ENCODE peak calls at places on chromosomes 12 and 14, in seven cellular contexts. F is heart right ventricle; H is activated effector memory CD4-positive, alpha-beta T cell treated with Interleukin-2 at 50 U/mL for 16 hours; V is central memory CD4-positive, alpha-beta T cell; L is GM19239; P is NCI-H460; J is putamen. I is an unnamed sample.

GRCh38 chr12:93094988-93095737 is 166.1 kb upstream of the EEA1 start:
- DNase-seq in F (no peak), H (no peak), V (no peak), L (peak), P (no peak), J (no peak), I (no peak)

GRCh38 chr14:31968912-31969311 is 108.2 kb upstream of the ARHGAP5 start:
- DNase-seq in F (no peak), H (no peak), V (no peak), L (no peak), P (no peak), J (no peak), I (no peak)

GRCh38 chr14:105343194-105343593 is 28.6 kb downstream of the PACS2 start:
- DNase-seq in F (no peak), H (no peak), V (no peak), L (no peak), P (no peak), J (no peak), I (no peak)

GRCh38 chr12:2083561-2083960 is 30.8 kb downstream of the CACNA1C start:
- DNase-seq in F (no peak), H (no peak), V (no peak), L (no peak), P (no peak), J (no peak), I (no peak)

GRCh38 chr12:116881325-116881866 is at the start of gene HRK:
- DNase-seq in F (no peak), H (no peak), V (no peak), L (no peak), P (no peak), J (no peak), I (no peak)

GRCh38 chr14:99716850-99717681 is 33.0 kb downstream of the CYP46A1 start:
- DNase-seq in F (no peak), H (no peak), V (no peak), L (no peak), P (no peak), J (no peak), I (no peak)

GRCh38 chr14:79331820-79332219 is 879.5 kb downstream of the DIO2 start:
- DNase-seq in F (no peak), H (no peak), V (no peak), L (no peak), P (no peak), J (no peak), I (no peak)

GRCh38 chr12:34605510-34605887 is 583.2 kb downstream of the ALG10 start:
- DNase-seq in F (no peak), H (no peak), V (no peak), L (no peak), P (no peak), J (no peak), I (no peak)

GRCh38 chr12:104938371-104938770 is 19.7 kb downstream of the SLC41A2 start:
- DNase-seq in F (no peak), H (no peak), V (no peak), L (no peak), P (no peak), J (no peak), I (no peak)

GRCh38 chr14:102227184-102227964 is 77.6 kb downstream of the MOK start:
- DNase-seq in F (no peak), H (no peak), V (no peak), L (no peak), P (no peak), J (no peak), I (no peak)

GRCh38 chr14:51564986-51565604 is 86.6 kb upstream of the FRMD6 start:
- DNase-seq in F (no peak), H (no peak), V (no peak), L (no peak), P (no peak), J (no peak), I (no peak)

GRCh38 chr12:124940393-124941169 is 26.1 kb upstream of the UBC start:
- DNase-seq in F (peak), H (peak), V (peak), L (no peak), P (peak), J (peak), I (peak)

GRCh38 chr12:113959096-113959495 is 7.0 kb downstream of the RBM19 start:
- DNase-seq in F (no peak), H (no peak), V (no peak), L (no peak), P (no peak), J (no peak), I (no peak)

GRCh38 chr14:63573579-63573978 is 30.4 kb upstream of the PPP2R5E start:
- DNase-seq in F (no peak), H (no peak), V (no peak), L (no peak), P (no peak), J (no peak), I (no peak)

I was measured in head of caudate nucleus.